ENCODE peak calls at places on chromosomes 7 and 10, in five cellular contexts. A, T, S, F and L are unnamed samples.

GRCh38 chr10:17029581-17030271 is 99.9 kb downstream of the CUBN start:
- DNase-seq in A (no peak), T (peak), S (peak), F (peak), L (peak)

GRCh38 chr7:4683884-4684565 is 1.9 kb downstream of the FOXK1 start:
- DNase-seq in A (peak), T (peak), S (peak), F (peak), L (peak)

GRCh38 chr7:4819450-4820404 is 42.1 kb downstream of the PAPOLB start:
- DNase-seq in A (peak), T (no peak), S (no peak), F (no peak), L (no peak)

GRCh38 chr10:5628798-5629788 is 37.3 kb downstream of the ASB13 start:
- DNase-seq in A (no peak), T (no peak), S (no peak), F (peak), L (no peak)

GRCh38 chr7:4000139-4000538 is 682.0 kb upstream of the FOXK1 start:
- DNase-seq in A (peak), T (no peak), S (no peak), F (no peak), L (no peak)

GRCh38 chr10:31770307-31770902 is 158.2 kb downstream of the ARHGAP12 start:
- DNase-seq in A (peak), T (no peak), S (no peak), F (peak), L (peak)

GRCh38 chr10:79403441-79404230 is 41.8 kb downstream of the ZCCHC24 start:
- DNase-seq in A (peak), T (peak), S (no peak), F (no peak), L (no peak)

GRCh38 chr7:130063036-130063435 is 7.3 kb upstream of the KLHDC10 start:
- DNase-seq in A (peak), T (no peak), S (no peak), F (peak), L (peak)

GRCh38 chr10:69160809-69161225 is 19.2 kb upstream of the SUPV3L1 start:
- DNase-seq in A (no peak), T (no peak), S (peak), F (peak), L (no peak)

GRCh38 chr7:91940171-91940570 is 491 bp upstream of the AKAP9 start:
- DNase-seq in A (peak), T (no peak), S (peak), F (peak), L (peak)

GRCh38 chr10:44766601-44767000 is 144.5 kb upstream of the TMEM72 start:
- DNase-seq in A (no peak), T (no peak), S (no peak), F (no peak), L (no peak)

GRCh38 chr7:78542981-78543380 is 744.4 kb downstream of the PHTF2 start:
- DNase-seq in A (no peak), T (no peak), S (no peak), F (no peak), L (no peak)

GRCh38 chr7:130345106-130345505 is 490 bp downstream of the CPA5 start:
- DNase-seq in A (no peak), T (no peak), S (no peak), F (no peak), L (no peak)